ENCODE peak calls at places on chromosomes 6 and 20, in eight cellular contexts. G, R, X, D, O, L, V and A are unnamed samples.

GRCh38 chr6:140784573-140784972 is 1348.2 kb upstream of the GJE1 start:
- DNase-seq in G (no peak), R (peak; percentile 45), X (no peak), D (no peak), O (no peak), L (no peak), V (peak; percentile 20), A (no peak)

GRCh38 chr6:34459899-34460593 is 5.8 kb upstream of the PACSIN1 start:
- DNase-seq in G (peak; percentile 63), R (peak; percentile 29), X (no peak), D (peak; percentile 78), O (no peak), L (peak; percentile 79), V (peak; percentile 61), A (peak; percentile 83)

GRCh38 chr6:3283641-3284435 is 25.1 kb downstream of the PSMG4 start:
- DNase-seq in G (no peak), R (no peak), X (no peak), D (no peak), O (peak; percentile 85), L (no peak), V (no peak), A (no peak)

GRCh38 chr20:32536861-32537656 is 48.1 kb downstream of the NOL4L start:
- DNase-seq in G (no peak), R (no peak), X (no peak), D (peak; percentile 35), O (no peak), L (no peak), V (no peak), A (peak; percentile 52)

GRCh38 chr6:116662186-116662585 is 6.4 kb downstream of the ZUP1 start:
- DNase-seq in G (no peak), R (no peak), X (no peak), D (no peak), O (no peak), L (no peak), V (no peak), A (no peak)

GRCh38 chr6:169854813-169855212 is 103.4 kb downstream of the ERMARD start:
- DNase-seq in G (no peak), R (no peak), X (no peak), D (no peak), O (no peak), L (no peak), V (no peak), A (no peak)

GRCh38 chr20:4166726-4167035 is 151.3 kb upstream of the RNF24 start:
- DNase-seq in G (no peak), R (no peak), X (no peak), D (no peak), O (no peak), L (no peak), V (no peak), A (no peak)

GRCh38 chr6:116439572-116439971 is 21.6 kb upstream of the CALHM6 start:
- DNase-seq in G (no peak), R (no peak), X (no peak), D (no peak), O (no peak), L (no peak), V (no peak), A (no peak)

GRCh38 chr6:52362443-52363221 is 681 bp downstream of the PAQR8 start:
- DNase-seq in G (peak; percentile 21), R (no peak), X (peak; percentile 21), D (peak; percentile 56), O (peak; percentile 91), L (peak; percentile 80), V (no peak), A (peak; percentile 76)

GRCh38 chr6:130674604-130675003 is 152.6 kb upstream of the SMLR1 start:
- DNase-seq in G (peak; percentile 41), R (no peak), X (no peak), D (no peak), O (no peak), L (no peak), V (peak; percentile 45), A (no peak)

GRCh38 chr6:31466466-31466865 is 31.5 kb upstream of the MICB start:
- DNase-seq in G (no peak), R (no peak), X (no peak), D (no peak), O (no peak), L (peak; percentile 3), V (no peak), A (no peak)

GRCh38 chr20:20452254-20452676 is 84.4 kb downstream of the INSM1 start:
- DNase-seq in G (peak; percentile 68), R (peak; percentile 76), X (peak; percentile 46), D (peak; percentile 81), O (peak; percentile 88), L (peak; percentile 67), V (peak; percentile 38), A (peak; percentile 58)

GRCh38 chr6:24054388-24054787 is 71.6 kb upstream of the NRSN1 start:
- DNase-seq in G (peak; percentile 8), R (no peak), X (no peak), D (no peak), O (no peak), L (no peak), V (no peak), A (no peak)

GRCh38 chr6:89311853-89312531 is 3.1 kb downstream of the GABRR2 start:
- DNase-seq in G (peak; percentile 83), R (peak; percentile 69), X (peak; percentile 54), D (no peak), O (peak; percentile 93), L (no peak), V (peak; percentile 45), A (no peak)

GRCh38 chr6:89351632-89352328 is 742 bp downstream of the UBE2J1 start:
- DNase-seq in G (no peak), R (no peak), X (no peak), D (no peak), O (no peak), L (no peak), V (peak; percentile 47), A (no peak)

GRCh38 chr6:85580878-85581267 is 12.8 kb downstream of the SNX14 start:
- DNase-seq in G (peak; percentile 77), R (peak; percentile 45), X (peak; percentile 40), D (peak; percentile 51), O (no peak), L (no peak), V (peak; percentile 35), A (no peak)

GRCh38 chr6:165969184-165969583 is 198.5 kb downstream of the TBXT start:
- DNase-seq in G (no peak), R (no peak), X (no peak), D (no peak), O (no peak), L (no peak), V (no peak), A (no peak)

GRCh38 chr6:11921017-11921438 is 91.1 kb upstream of the HIVEP1 start:
- DNase-seq in G (peak; percentile 86), R (peak; percentile 92), X (peak; percentile 36), D (no peak), O (peak; percentile 91), L (no peak), V (peak; percentile 84), A (no peak)

GRCh38 chr6:154590770-154591169 is 80.3 kb upstream of the CNKSR3 start:
- DNase-seq in G (no peak), R (no peak), X (no peak), D (no peak), O (no peak), L (no peak), V (no peak), A (no peak)

GRCh38 chr20:1266167-1266973 is at the start of gene SNPH:
- DNase-seq in G (peak; percentile 73), R (peak; percentile 66), X (peak; percentile 84), D (peak; percentile 62), O (peak; percentile 93), L (peak; percentile 82), V (peak; percentile 86), A (peak; percentile 80)
- TF ChIP-seq CTCF in G (no peak), R (no peak), X (no peak), D (no peak), O (no peak), L (no peak), V (no peak), A (no peak)

DNA sequence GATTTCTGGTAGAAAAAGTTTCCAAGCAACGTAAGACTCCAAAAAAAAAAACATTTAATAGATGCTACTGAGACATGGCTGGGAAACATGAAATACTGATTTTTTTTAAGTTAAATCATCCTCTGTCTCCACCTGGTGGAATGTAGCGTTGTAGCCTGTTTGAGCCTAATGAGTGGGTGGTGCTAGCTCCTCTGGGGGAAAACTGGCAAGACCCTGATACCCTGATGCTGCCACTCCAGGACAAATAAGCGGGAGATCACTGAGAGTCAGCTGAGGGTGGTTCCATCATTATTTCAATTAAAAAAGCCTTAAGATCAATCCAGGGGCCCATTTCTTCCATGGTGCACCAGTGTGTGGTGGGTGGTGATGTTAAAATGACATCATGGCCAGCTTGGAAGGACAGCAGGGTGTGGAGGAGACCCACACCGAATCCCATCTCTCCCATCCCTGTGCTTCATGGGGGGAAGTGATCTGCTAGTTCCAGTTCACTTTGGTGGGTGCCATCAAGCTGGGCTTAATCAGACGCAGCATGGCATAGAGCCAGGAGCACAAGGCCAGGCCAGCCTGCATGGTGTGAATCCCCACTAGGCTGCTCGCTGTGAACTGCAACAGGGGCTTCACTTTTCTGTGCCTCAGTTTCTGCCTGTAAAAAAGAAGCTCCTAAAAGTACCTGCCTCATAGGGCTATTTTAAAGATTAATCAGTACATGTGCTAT is 12.8 kb upstream of the MRPS10 start:
- DNase-seq in G (peak; percentile 36), R (no peak), X (no peak), D (no peak), O (no peak), L (peak; percentile 54), V (no peak), A (no peak)
- TF ChIP-seq CTCF in G (peak; percentile 43), R (peak; percentile 30), X (peak; percentile 20), D (peak; percentile 32), O (no peak), L (peak; percentile 52), V (peak; percentile 35), A (peak; percentile 32)

DNA sequence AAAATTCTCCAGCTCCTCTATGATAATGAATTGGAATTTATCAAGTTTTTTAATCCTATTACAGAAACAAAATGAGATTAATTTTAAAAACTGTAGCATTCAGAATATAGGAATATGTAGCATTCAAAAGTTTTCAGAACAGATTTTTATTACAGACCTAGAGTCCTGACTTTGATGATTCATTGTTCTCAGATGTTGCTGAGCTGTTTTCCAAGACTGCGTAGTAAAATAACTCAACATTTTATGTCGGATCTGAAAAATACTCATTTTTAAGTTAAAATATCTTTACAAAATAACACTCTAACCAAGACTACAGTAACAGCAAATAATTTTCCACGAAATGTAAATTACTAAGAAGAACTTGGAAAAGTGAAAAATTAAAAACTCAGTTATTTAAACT is 67.1 kb downstream of the SYCP2 start:
- DNase-seq in G (no peak), R (peak; percentile 1), X (no peak), D (no peak), O (no peak), L (no peak), V (peak; percentile 14), A (no peak)
- TF ChIP-seq CTCF in G (no peak), R (no peak), X (no peak), D (no peak), O (no peak), L (no peak), V (no peak), A (no peak)

DNA sequence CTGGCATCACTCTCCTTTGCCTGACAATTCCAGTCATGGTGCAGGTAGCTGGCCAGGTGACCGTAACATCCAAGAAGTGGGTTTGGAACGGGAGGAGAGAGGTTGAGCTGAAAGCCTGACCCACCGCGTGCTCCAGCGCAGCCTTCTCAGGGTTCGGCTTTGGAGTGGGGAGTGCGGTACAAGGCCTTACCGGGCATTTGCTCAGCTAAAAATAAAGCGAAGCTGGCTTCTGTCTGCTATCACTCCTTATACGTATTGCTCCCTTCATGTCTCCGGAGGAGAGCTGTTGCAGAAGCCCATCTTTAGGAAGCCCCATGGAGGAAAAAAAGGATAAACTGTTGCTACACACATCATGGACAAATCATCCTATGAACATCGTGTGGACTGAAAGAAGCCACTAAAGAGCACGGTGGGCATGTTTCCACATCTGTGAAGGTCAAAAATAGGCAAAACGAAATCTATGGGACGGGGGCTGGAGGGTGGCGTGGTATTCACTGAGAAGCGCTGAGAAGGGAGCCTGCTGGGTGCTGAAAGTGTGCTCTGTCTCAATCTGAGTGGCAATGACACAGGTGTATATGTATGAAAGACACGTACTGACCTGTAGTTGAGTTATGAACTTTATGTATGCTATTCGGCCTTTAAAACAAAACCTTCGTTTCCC is 57.2 kb upstream of the TAB2 start:
- DNase-seq in G (no peak), R (no peak), X (no peak), D (no peak), O (no peak), L (no peak), V (no peak), A (no peak)
- TF ChIP-seq CTCF in G (no peak), R (no peak), X (no peak), D (no peak), O (no peak), L (no peak), V (no peak), A (no peak)